ENCODE peak calls at places on chromosomes 5 and 9, in nine cellular contexts. One of them, this sample, is unnamed.

GRCh38 chr5:142944140-142944539 is 174.0 kb downstream of the ARHGAP26 start:
- DNase-seq in astrocyte of the hippocampus: no peak
- DNase-seq in neuronal stem cell: no peak
- DNase-seq in left cardiac atrium: no peak
- DNase-seq in naive thymus-derived CD8-positive, alpha-beta T cell: no peak
- DNase-seq in GM23338: no peak
- DNase-seq in left ventricle myocardium inferior: no peak
- DNase-seq in amniotic stem cell: no peak
- DNase-seq in NCI-H2081 treated with DMSO at 0.1 percent for 48 hours: no peak
- DNase-seq in this sample: no peak

GRCh38 chr9:134514503-134514902 is 127.1 kb upstream of the COL5A1 start:
- DNase-seq in astrocyte of the hippocampus: no peak
- DNase-seq in neuronal stem cell: no peak
- DNase-seq in left cardiac atrium: no peak
- DNase-seq in naive thymus-derived CD8-positive, alpha-beta T cell: no peak
- DNase-seq in GM23338: no peak
- DNase-seq in left ventricle myocardium inferior: no peak
- DNase-seq in amniotic stem cell: no peak
- DNase-seq in NCI-H2081 treated with DMSO at 0.1 percent for 48 hours: no peak
- DNase-seq in this sample: no peak

GRCh38 chr5:10401499-10401898 is 40.2 kb upstream of the ROPN1L start:
- DNase-seq in astrocyte of the hippocampus: no peak
- DNase-seq in neuronal stem cell: no peak
- DNase-seq in left cardiac atrium: no peak
- DNase-seq in naive thymus-derived CD8-positive, alpha-beta T cell: no peak
- DNase-seq in GM23338: no peak
- DNase-seq in left ventricle myocardium inferior: no peak
- DNase-seq in amniotic stem cell: no peak
- DNase-seq in NCI-H2081 treated with DMSO at 0.1 percent for 48 hours: no peak
- DNase-seq in this sample: no peak

GRCh38 chr5:173567548-173567947 is 48.9 kb downstream of the BOD1 start:
- DNase-seq in astrocyte of the hippocampus: peak
- DNase-seq in neuronal stem cell: no peak
- DNase-seq in left cardiac atrium: no peak
- DNase-seq in naive thymus-derived CD8-positive, alpha-beta T cell: no peak
- DNase-seq in GM23338: no peak
- DNase-seq in left ventricle myocardium inferior: no peak
- DNase-seq in amniotic stem cell: peak
- DNase-seq in NCI-H2081 treated with DMSO at 0.1 percent for 48 hours: no peak
- DNase-seq in this sample: no peak

GRCh38 chr5:174448662-174449061 is 275.7 kb upstream of the MSX2 start:
- DNase-seq in astrocyte of the hippocampus: peak
- DNase-seq in neuronal stem cell: no peak
- DNase-seq in left cardiac atrium: no peak
- DNase-seq in naive thymus-derived CD8-positive, alpha-beta T cell: no peak
- DNase-seq in GM23338: no peak
- DNase-seq in left ventricle myocardium inferior: no peak
- DNase-seq in amniotic stem cell: no peak
- DNase-seq in NCI-H2081 treated with DMSO at 0.1 percent for 48 hours: no peak
- DNase-seq in this sample: no peak

GRCh38 chr9:75176037-75176436 is 87.7 kb downstream of the OSTF1 start:
- DNase-seq in astrocyte of the hippocampus: no peak
- DNase-seq in neuronal stem cell: no peak
- DNase-seq in left cardiac atrium: no peak
- DNase-seq in naive thymus-derived CD8-positive, alpha-beta T cell: no peak
- DNase-seq in GM23338: no peak
- DNase-seq in left ventricle myocardium inferior: no peak
- DNase-seq in amniotic stem cell: no peak
- DNase-seq in NCI-H2081 treated with DMSO at 0.1 percent for 48 hours: no peak
- DNase-seq in this sample: no peak

GRCh38 chr5:72388652-72389051 is 68.5 kb downstream of the PTCD2 start:
- DNase-seq in astrocyte of the hippocampus: no peak
- DNase-seq in neuronal stem cell: no peak
- DNase-seq in left cardiac atrium: peak
- DNase-seq in naive thymus-derived CD8-positive, alpha-beta T cell: no peak
- DNase-seq in GM23338: no peak
- DNase-seq in left ventricle myocardium inferior: peak
- DNase-seq in amniotic stem cell: no peak
- DNase-seq in NCI-H2081 treated with DMSO at 0.1 percent for 48 hours: no peak
- DNase-seq in this sample: no peak

GRCh38 chr9:136179101-136179616 is 25.8 kb downstream of the LHX3 start:
- DNase-seq in astrocyte of the hippocampus: no peak
- DNase-seq in neuronal stem cell: no peak
- DNase-seq in left cardiac atrium: no peak
- DNase-seq in naive thymus-derived CD8-positive, alpha-beta T cell: no peak
- DNase-seq in GM23338: no peak
- DNase-seq in left ventricle myocardium inferior: no peak
- DNase-seq in amniotic stem cell: no peak
- DNase-seq in NCI-H2081 treated with DMSO at 0.1 percent for 48 hours: no peak
- DNase-seq in this sample: peak

GRCh38 chr5:40041452-40041851 is 616.7 kb upstream of the DAB2 start:
- DNase-seq in astrocyte of the hippocampus: no peak
- DNase-seq in neuronal stem cell: no peak
- DNase-seq in left cardiac atrium: no peak
- DNase-seq in naive thymus-derived CD8-positive, alpha-beta T cell: no peak
- DNase-seq in GM23338: no peak
- DNase-seq in left ventricle myocardium inferior: no peak
- DNase-seq in amniotic stem cell: no peak
- DNase-seq in NCI-H2081 treated with DMSO at 0.1 percent for 48 hours: no peak
- DNase-seq in this sample: no peak

GRCh38 chr9:133477992-133478850 is 678 bp downstream of the SLC2A6 start:
- DNase-seq in astrocyte of the hippocampus: peak
- DNase-seq in neuronal stem cell: peak
- DNase-seq in left cardiac atrium: peak
- DNase-seq in naive thymus-derived CD8-positive, alpha-beta T cell: no peak
- DNase-seq in GM23338: peak
- DNase-seq in left ventricle myocardium inferior: peak
- DNase-seq in amniotic stem cell: no peak
- DNase-seq in NCI-H2081 treated with DMSO at 0.1 percent for 48 hours: no peak
- DNase-seq in this sample: no peak

GRCh38 chr5:169746147-169746694 is 109.1 kb downstream of the DOCK2 start:
- DNase-seq in astrocyte of the hippocampus: no peak
- DNase-seq in neuronal stem cell: no peak
- DNase-seq in left cardiac atrium: no peak
- DNase-seq in naive thymus-derived CD8-positive, alpha-beta T cell: no peak
- DNase-seq in GM23338: no peak
- DNase-seq in left ventricle myocardium inferior: no peak
- DNase-seq in amniotic stem cell: no peak
- DNase-seq in NCI-H2081 treated with DMSO at 0.1 percent for 48 hours: no peak
- DNase-seq in this sample: no peak

GRCh38 chr5:179873711-179874110 is 15.1 kb upstream of the MRNIP start:
- DNase-seq in astrocyte of the hippocampus: no peak
- DNase-seq in neuronal stem cell: no peak
- DNase-seq in left cardiac atrium: no peak
- DNase-seq in naive thymus-derived CD8-positive, alpha-beta T cell: no peak
- DNase-seq in GM23338: no peak
- DNase-seq in left ventricle myocardium inferior: no peak
- DNase-seq in amniotic stem cell: no peak
- DNase-seq in NCI-H2081 treated with DMSO at 0.1 percent for 48 hours: no peak
- DNase-seq in this sample: no peak

GRCh38 chr5:145937432-145938250 is 1.3 kb downstream of the SH3RF2 start:
- DNase-seq in astrocyte of the hippocampus: peak
- DNase-seq in neuronal stem cell: no peak
- DNase-seq in left cardiac atrium: no peak
- DNase-seq in naive thymus-derived CD8-positive, alpha-beta T cell: no peak
- DNase-seq in GM23338: peak
- DNase-seq in left ventricle myocardium inferior: no peak
- DNase-seq in amniotic stem cell: no peak
- DNase-seq in NCI-H2081 treated with DMSO at 0.1 percent for 48 hours: no peak
- DNase-seq in this sample: peak

GRCh38 chr5:172849636-172850453 is 15.8 kb downstream of the ERGIC1 start:
- DNase-seq in astrocyte of the hippocampus: no peak
- DNase-seq in neuronal stem cell: no peak
- DNase-seq in left cardiac atrium: no peak
- DNase-seq in naive thymus-derived CD8-positive, alpha-beta T cell: no peak
- DNase-seq in GM23338: no peak
- DNase-seq in left ventricle myocardium inferior: no peak
- DNase-seq in amniotic stem cell: no peak
- DNase-seq in NCI-H2081 treated with DMSO at 0.1 percent for 48 hours: no peak
- DNase-seq in this sample: no peak

GRCh38 chr9:673264-673965 is 168.1 kb upstream of the DMRT1 start:
- DNase-seq in astrocyte of the hippocampus: no peak
- DNase-seq in neuronal stem cell: no peak
- DNase-seq in left cardiac atrium: no peak
- DNase-seq in naive thymus-derived CD8-positive, alpha-beta T cell: no peak
- DNase-seq in GM23338: no peak
- DNase-seq in left ventricle myocardium inferior: no peak
- DNase-seq in amniotic stem cell: no peak
- DNase-seq in NCI-H2081 treated with DMSO at 0.1 percent for 48 hours: no peak
- DNase-seq in this sample: no peak

GRCh38 chr9:136031741-136032638 is 63.1 kb downstream of the NACC2 start:
- DNase-seq in astrocyte of the hippocampus: no peak
- DNase-seq in neuronal stem cell: no peak
- DNase-seq in left cardiac atrium: no peak
- DNase-seq in naive thymus-derived CD8-positive, alpha-beta T cell: no peak
- DNase-seq in GM23338: no peak
- DNase-seq in left ventricle myocardium inferior: no peak
- DNase-seq in amniotic stem cell: no peak
- DNase-seq in NCI-H2081 treated with DMSO at 0.1 percent for 48 hours: no peak
- DNase-seq in this sample: no peak

GRCh38 chr9:127388037-127388855 is 8.7 kb upstream of the SLC2A8 start:
- DNase-seq in astrocyte of the hippocampus: peak
- DNase-seq in neuronal stem cell: no peak
- DNase-seq in left cardiac atrium: peak
- DNase-seq in naive thymus-derived CD8-positive, alpha-beta T cell: peak
- DNase-seq in GM23338: no peak
- DNase-seq in left ventricle myocardium inferior: peak
- DNase-seq in amniotic stem cell: peak
- DNase-seq in NCI-H2081 treated with DMSO at 0.1 percent for 48 hours: no peak
- DNase-seq in this sample: no peak

GRCh38 chr9:76431601-76432000 is 27.4 kb upstream of the GCNT1 start:
- DNase-seq in astrocyte of the hippocampus: peak
- DNase-seq in neuronal stem cell: peak
- DNase-seq in left cardiac atrium: no peak
- DNase-seq in naive thymus-derived CD8-positive, alpha-beta T cell: no peak
- DNase-seq in GM23338: peak
- DNase-seq in left ventricle myocardium inferior: no peak
- DNase-seq in amniotic stem cell: no peak
- DNase-seq in NCI-H2081 treated with DMSO at 0.1 percent for 48 hours: no peak
- DNase-seq in this sample: no peak

GRCh38 chr5:116361171-116361967 is 213.3 kb downstream of the SEMA6A start:
- DNase-seq in astrocyte of the hippocampus: peak
- DNase-seq in neuronal stem cell: peak
- DNase-seq in left cardiac atrium: peak
- DNase-seq in naive thymus-derived CD8-positive, alpha-beta T cell: no peak
- DNase-seq in GM23338: peak
- DNase-seq in left ventricle myocardium inferior: peak
- DNase-seq in amniotic stem cell: no peak
- DNase-seq in NCI-H2081 treated with DMSO at 0.1 percent for 48 hours: no peak
- DNase-seq in this sample: peak

GRCh38 chr5:54902817-54903473 is 82.4 kb downstream of the ESM1 start:
- DNase-seq in astrocyte of the hippocampus: peak
- DNase-seq in neuronal stem cell: no peak
- DNase-seq in left cardiac atrium: no peak
- DNase-seq in naive thymus-derived CD8-positive, alpha-beta T cell: peak
- DNase-seq in GM23338: no peak
- DNase-seq in left ventricle myocardium inferior: no peak
- DNase-seq in amniotic stem cell: no peak
- DNase-seq in NCI-H2081 treated with DMSO at 0.1 percent for 48 hours: no peak
- DNase-seq in this sample: no peak

GRCh38 chr5:24509943-24510342 is 134.8 kb downstream of the CDH10 start:
- DNase-seq in astrocyte of the hippocampus: no peak
- DNase-seq in neuronal stem cell: no peak
- DNase-seq in left cardiac atrium: no peak
- DNase-seq in naive thymus-derived CD8-positive, alpha-beta T cell: no peak
- DNase-seq in GM23338: no peak
- DNase-seq in left ventricle myocardium inferior: no peak
- DNase-seq in amniotic stem cell: no peak
- DNase-seq in NCI-H2081 treated with DMSO at 0.1 percent for 48 hours: no peak
- DNase-seq in this sample: no peak

GRCh38 chr5:108858959-108859358 is 111.3 kb downstream of the FER start:
- DNase-seq in astrocyte of the hippocampus: no peak
- DNase-seq in neuronal stem cell: no peak
- DNase-seq in left cardiac atrium: no peak
- DNase-seq in naive thymus-derived CD8-positive, alpha-beta T cell: no peak
- DNase-seq in GM23338: no peak
- DNase-seq in left ventricle myocardium inferior: no peak
- DNase-seq in amniotic stem cell: no peak
- DNase-seq in NCI-H2081 treated with DMSO at 0.1 percent for 48 hours: no peak
- DNase-seq in this sample: no peak

GRCh38 chr9:123421801-123422455 is 65.9 kb downstream of the CRB2 start:
- DNase-seq in astrocyte of the hippocampus: no peak
- DNase-seq in neuronal stem cell: no peak
- DNase-seq in left cardiac atrium: peak
- DNase-seq in naive thymus-derived CD8-positive, alpha-beta T cell: no peak
- DNase-seq in GM23338: peak
- DNase-seq in left ventricle myocardium inferior: no peak
- DNase-seq in amniotic stem cell: no peak
- DNase-seq in NCI-H2081 treated with DMSO at 0.1 percent for 48 hours: no peak
- DNase-seq in this sample: no peak

GRCh38 chr5:96283589-96283988 is 149.5 kb downstream of the PCSK1 start:
- DNase-seq in astrocyte of the hippocampus: no peak
- DNase-seq in neuronal stem cell: no peak
- DNase-seq in left cardiac atrium: no peak
- DNase-seq in naive thymus-derived CD8-positive, alpha-beta T cell: no peak
- DNase-seq in GM23338: no peak
- DNase-seq in left ventricle myocardium inferior: no peak
- DNase-seq in amniotic stem cell: no peak
- DNase-seq in NCI-H2081 treated with DMSO at 0.1 percent for 48 hours: no peak
- DNase-seq in this sample: no peak

GRCh38 chr9:96014078-96014477 is 138.6 kb downstream of the ERCC6L2 start:
- DNase-seq in astrocyte of the hippocampus: no peak
- DNase-seq in neuronal stem cell: no peak
- DNase-seq in left cardiac atrium: peak
- DNase-seq in naive thymus-derived CD8-positive, alpha-beta T cell: peak
- DNase-seq in GM23338: no peak
- DNase-seq in left ventricle myocardium inferior: no peak
- DNase-seq in amniotic stem cell: no peak
- DNase-seq in NCI-H2081 treated with DMSO at 0.1 percent for 48 hours: no peak
- DNase-seq in this sample: no peak

GRCh38 chr5:100270323-100270771 is 264.8 kb upstream of the FAM174A start:
- DNase-seq in astrocyte of the hippocampus: peak
- DNase-seq in neuronal stem cell: no peak
- DNase-seq in left cardiac atrium: no peak
- DNase-seq in naive thymus-derived CD8-positive, alpha-beta T cell: no peak
- DNase-seq in GM23338: no peak
- DNase-seq in left ventricle myocardium inferior: no peak
- DNase-seq in amniotic stem cell: no peak
- DNase-seq in NCI-H2081 treated with DMSO at 0.1 percent for 48 hours: no peak
- DNase-seq in this sample: no peak

GRCh38 chr5:109063223-109063622 is 315.5 kb downstream of the FER start:
- DNase-seq in astrocyte of the hippocampus: peak
- DNase-seq in neuronal stem cell: no peak
- DNase-seq in left cardiac atrium: no peak
- DNase-seq in naive thymus-derived CD8-positive, alpha-beta T cell: no peak
- DNase-seq in GM23338: no peak
- DNase-seq in left ventricle myocardium inferior: no peak
- DNase-seq in amniotic stem cell: peak
- DNase-seq in NCI-H2081 treated with DMSO at 0.1 percent for 48 hours: no peak
- DNase-seq in this sample: no peak

GRCh38 chr5:118554991-118555390 is 433.4 kb downstream of the DTWD2 start:
- DNase-seq in astrocyte of the hippocampus: no peak
- DNase-seq in neuronal stem cell: no peak
- DNase-seq in left cardiac atrium: no peak
- DNase-seq in naive thymus-derived CD8-positive, alpha-beta T cell: no peak
- DNase-seq in GM23338: peak
- DNase-seq in left ventricle myocardium inferior: no peak
- DNase-seq in amniotic stem cell: no peak
- DNase-seq in NCI-H2081 treated with DMSO at 0.1 percent for 48 hours: no peak
- DNase-seq in this sample: no peak

GRCh38 chr9:129682381-129682780 is 16.9 kb downstream of the PRRX2 start:
- DNase-seq in astrocyte of the hippocampus: no peak
- DNase-seq in neuronal stem cell: no peak
- DNase-seq in left cardiac atrium: no peak
- DNase-seq in naive thymus-derived CD8-positive, alpha-beta T cell: no peak
- DNase-seq in GM23338: no peak
- DNase-seq in left ventricle myocardium inferior: no peak
- DNase-seq in amniotic stem cell: no peak
- DNase-seq in NCI-H2081 treated with DMSO at 0.1 percent for 48 hours: no peak
- DNase-seq in this sample: no peak

GRCh38 chr5:74131256-74131655 is 505.3 kb downstream of the ARHGEF28 start:
- DNase-seq in astrocyte of the hippocampus: no peak
- DNase-seq in neuronal stem cell: no peak
- DNase-seq in left cardiac atrium: no peak
- DNase-seq in naive thymus-derived CD8-positive, alpha-beta T cell: no peak
- DNase-seq in GM23338: no peak
- DNase-seq in left ventricle myocardium inferior: no peak
- DNase-seq in amniotic stem cell: no peak
- DNase-seq in NCI-H2081 treated with DMSO at 0.1 percent for 48 hours: no peak
- DNase-seq in this sample: no peak

GRCh38 chr5:60522299-60522915 is 177.6 kb downstream of the DEPDC1B start:
- DNase-seq in astrocyte of the hippocampus: peak
- DNase-seq in neuronal stem cell: no peak
- DNase-seq in left cardiac atrium: no peak
- DNase-seq in naive thymus-derived CD8-positive, alpha-beta T cell: no peak
- DNase-seq in GM23338: no peak
- DNase-seq in left ventricle myocardium inferior: no peak
- DNase-seq in amniotic stem cell: no peak
- DNase-seq in NCI-H2081 treated with DMSO at 0.1 percent for 48 hours: no peak
- DNase-seq in this sample: no peak